ENCODE peak calls at places on chromosomes 2 and 18, in six cellular contexts. G is A549; N is kidney tubule cell; F is naive thymus-derived CD8-positive, alpha-beta T cell; A is GM04504; K is CD8-positive, alpha-beta T cell. Q is an unnamed sample.

GRCh38 chr2:179580378-179581146 is 280.9 kb downstream of the ZNF385B start:
- DNase-seq in N (peak), F (no peak), A (no peak), K (no peak), G (no peak), Q (no peak)

GRCh38 chr2:64865073-64865830 is 123.9 kb upstream of the SLC1A4 start:
- DNase-seq in F (peak), A (no peak), N (peak), G (peak), K (peak), Q (peak)

GRCh38 chr18:77116201-77117080 is 16.1 kb downstream of the MBP start:
- DNase-seq in A (no peak), K (no peak), N (no peak), F (no peak), G (no peak), Q (no peak)

GRCh38 chr2:167134381-167135072 is 246.2 kb downstream of the XIRP2 start:
- DNase-seq in N (peak), K (no peak), G (peak), F (no peak), A (no peak), Q (peak)

GRCh38 chr2:44529448-44529847 is 167.7 kb downstream of the CAMKMT start:
- DNase-seq in A (no peak), G (no peak), K (no peak), F (no peak), N (no peak), Q (no peak)

GRCh38 chr2:10460366-10460796 is 12.3 kb upstream of the ODC1 start:
- DNase-seq in F (no peak), K (no peak), A (no peak), N (no peak), G (no peak), Q (no peak)

GRCh38 chr18:60070631-60071030 is 170.8 kb downstream of the PMAIP1 start:
- DNase-seq in N (peak), G (no peak), A (no peak), K (no peak), F (no peak), Q (peak)

GRCh38 chr18:79573921-79574491 is 105.6 kb upstream of the CTDP1 start:
- DNase-seq in A (no peak), K (no peak), G (no peak), F (no peak), N (no peak), Q (no peak)

GRCh38 chr2:174003635-174004310 is 38.6 kb upstream of the SP3 start:
- DNase-seq in K (no peak), F (no peak), G (no peak), A (no peak), N (no peak), Q (peak)

GRCh38 chr18:46856975-46857374 is 60.3 kb downstream of the PIAS2 start:
- DNase-seq in G (no peak), N (peak), F (no peak), A (no peak), K (no peak), Q (peak)

GRCh38 chr2:218878941-218879761 is 1.5 kb upstream of the WNT10A start:
- DNase-seq in N (no peak), G (no peak), K (no peak), F (no peak), A (no peak), Q (no peak)

GRCh38 chr2:7813541-7814310 is 868.1 kb upstream of the ID2 start:
- DNase-seq in F (no peak), G (no peak), K (no peak), N (peak), A (no peak), Q (peak)

GRCh38 chr2:145595296-145595695 is 1075.4 kb upstream of the ZEB2 start:
- DNase-seq in G (no peak), A (no peak), F (no peak), N (peak), K (no peak), Q (peak)

GRCh38 chr2:85504434-85505261 is 34.3 kb upstream of the MAT2A start:
- DNase-seq in N (peak), A (peak), K (no peak), F (no peak), G (peak), Q (peak)

GRCh38 chr2:133326651-133327397 is 241.4 kb downstream of the NCKAP5 start:
- DNase-seq in F (no peak), N (peak), A (no peak), G (peak), K (no peak), Q (peak)

GRCh38 chr2:109340381-109340780 is 211.4 kb downstream of the SH3RF3 start:
- DNase-seq in K (no peak), N (no peak), F (no peak), A (no peak), G (no peak), Q (no peak)

GRCh38 chr2:29130295-29130694 is 15.1 kb downstream of the CLIP4 start:
- DNase-seq in F (no peak), A (peak), G (peak), N (peak), K (no peak), Q (peak)

GRCh38 chr2:151793123-151793522 is 35.1 kb downstream of the ARL5A start:
- DNase-seq in F (no peak), G (no peak), K (no peak), N (no peak), A (no peak), Q (no peak)

GRCh38 chr2:234690569-234691225 is 193.8 kb upstream of the ARL4C start:
- DNase-seq in N (no peak), K (no peak), A (peak), F (no peak), G (no peak), Q (no peak)

GRCh38 chr2:16381511-16381910 is 284.1 kb downstream of the CYRIA start:
- DNase-seq in G (no peak), F (no peak), A (no peak), N (no peak), K (no peak), Q (no peak)

GRCh38 chr2:197121756-197122385 is 188.7 kb downstream of the ANKRD44 start:
- DNase-seq in G (no peak), F (no peak), K (no peak), N (no peak), A (no peak), Q (no peak)

GRCh38 chr18:34659579-34660517 is 50.2 kb upstream of the DTNA start:
- DNase-seq in G (peak), F (no peak), N (peak), A (peak), K (no peak), Q (peak)

GRCh38 chr2:161090401-161090800 is 69.8 kb upstream of the TANK start:
- DNase-seq in F (peak), K (no peak), N (no peak), G (no peak), A (no peak), Q (no peak)

GRCh38 chr18:40868110-40868858 is 1086.8 kb upstream of the PIK3C3 start:
- DNase-seq in N (peak), F (no peak), K (no peak), G (peak), A (peak), Q (peak)

GRCh38 chr2:214382229-214382628 is 28.6 kb upstream of the VWC2L start:
- DNase-seq in A (no peak), K (no peak), G (no peak), N (no peak), F (no peak), Q (no peak)

GRCh38 chr2:44528595-44528994 is 166.8 kb downstream of the CAMKMT start:
- DNase-seq in A (peak), G (no peak), K (no peak), N (peak), F (no peak), Q (peak)

GRCh38 chr2:105556366-105556765 is 157.5 kb upstream of the FHL2 start:
- DNase-seq in K (no peak), N (no peak), A (no peak), G (no peak), F (no peak), Q (no peak)

GRCh38 chr18:41371718-41372117 is 583.3 kb upstream of the PIK3C3 start:
- DNase-seq in K (no peak), A (no peak), F (no peak), N (no peak), G (no peak), Q (peak)

GRCh38 chr18:79525556-79526467 is 130.1 kb downstream of the NFATC1 start:
- DNase-seq in F (no peak), A (no peak), N (no peak), G (no peak), K (no peak), Q (no peak)

GRCh38 chr2:165691615-165692014 is 102.4 kb downstream of the GALNT3 start:
- DNase-seq in G (no peak), N (no peak), F (no peak), A (peak), K (no peak), Q (peak)

GRCh38 chr2:113887393-113887792 is 2.5 kb upstream of the ACTR3 start:
- DNase-seq in A (no peak), N (no peak), K (no peak), G (no peak), F (no peak), Q (no peak)

GRCh38 chr2:180781276-180781675 is 199.1 kb upstream of the UBE2E3 start:
- DNase-seq in N (no peak), K (no peak), A (no peak), G (no peak), F (no peak), Q (peak)

GRCh38 chr2:11155326-11156059 is at the start of gene SLC66A3:
- DNase-seq in F (no peak), K (no peak), A (peak), G (peak), N (peak), Q (peak)

GRCh38 chr2:3223080-3223923 is 154.3 kb downstream of the EIPR1 start:
- DNase-seq in A (no peak), K (peak), G (no peak), N (peak), F (peak), Q (no peak)

GRCh38 chr2:221434155-221434554 is 137.9 kb downstream of the EPHA4 start:
- DNase-seq in K (no peak), A (no peak), N (peak), G (no peak), F (no peak), Q (no peak)

GRCh38 chr2:74507926-74508520 is 528 bp upstream of the PCGF1 start:
- DNase-seq in G (no peak), F (no peak), A (peak), N (peak), K (no peak), Q (peak)

GRCh38 chr2:241569831-241570281 is 11.3 kb downstream of the BOK start:
- DNase-seq in G (no peak), A (no peak), F (no peak), N (no peak), K (no peak), Q (no peak)

GRCh38 chr18:38174173-38174572 is 608.6 kb upstream of the CELF4 start:
- DNase-seq in G (no peak), N (no peak), A (no peak), K (no peak), F (no peak), Q (no peak)

Q was measured in EH.